ENCODE peak calls at places on chromosomes 16 and 17, in nine cellular contexts. One of them, this sample, is unnamed.

GRCh38 chr17:58184308-58184985 is 8.1 kb upstream of the EPX start:
- DNase-seq in AG04450: peak; percentile 8
- DNase-seq in nephron progenitor cell: no peak
- DNase-seq in BE2C: no peak
- DNase-seq in fibroblast of mammary gland: no peak
- DNase-seq in transverse colon: no peak
- DNase-seq in endothelial cell of umbilical vein: no peak
- DNase-seq in GM10248: no peak
- DNase-seq in osteocyte: no peak
- DNase-seq in this sample: no peak

GRCh38 chr17:35793257-35793656 is 2.2 kb downstream of the MMP28 start:
- DNase-seq in AG04450: no peak
- DNase-seq in nephron progenitor cell: no peak
- DNase-seq in BE2C: no peak
- DNase-seq in fibroblast of mammary gland: no peak
- DNase-seq in transverse colon: no peak
- DNase-seq in endothelial cell of umbilical vein: no peak
- DNase-seq in GM10248: no peak
- DNase-seq in osteocyte: no peak
- DNase-seq in this sample: no peak

GRCh38 chr16:7083086-7083485 is 249.6 kb upstream of the RBFOX1 start:
- DNase-seq in AG04450: no peak
- DNase-seq in nephron progenitor cell: no peak
- DNase-seq in BE2C: no peak
- DNase-seq in fibroblast of mammary gland: no peak
- DNase-seq in transverse colon: no peak
- DNase-seq in endothelial cell of umbilical vein: no peak
- DNase-seq in GM10248: no peak
- DNase-seq in osteocyte: no peak
- DNase-seq in this sample: no peak

GRCh38 chr16:70735141-70735979 is 49.5 kb upstream of the MTSS2 start:
- DNase-seq in AG04450: peak; percentile 58
- DNase-seq in nephron progenitor cell: peak; percentile 52
- DNase-seq in BE2C: no peak
- DNase-seq in fibroblast of mammary gland: peak; percentile 87
- DNase-seq in transverse colon: no peak
- DNase-seq in endothelial cell of umbilical vein: no peak
- DNase-seq in GM10248: no peak
- DNase-seq in osteocyte: no peak
- DNase-seq in this sample: peak; percentile 75

GRCh38 chr17:75753514-75754377 is 11.2 kb downstream of the GALK1 start:
- DNase-seq in AG04450: no peak
- DNase-seq in nephron progenitor cell: peak; percentile 83
- DNase-seq in BE2C: peak; percentile 83
- DNase-seq in fibroblast of mammary gland: peak; percentile 47
- DNase-seq in transverse colon: peak; percentile 74
- DNase-seq in endothelial cell of umbilical vein: no peak
- DNase-seq in GM10248: peak; percentile 91
- DNase-seq in osteocyte: peak; percentile 86
- DNase-seq in this sample: no peak

GRCh38 chr16:46961373-46962353 is 11.8 kb downstream of the DNAJA2 start:
- DNase-seq in AG04450: no peak
- DNase-seq in nephron progenitor cell: no peak
- DNase-seq in BE2C: no peak
- DNase-seq in fibroblast of mammary gland: peak; percentile 31
- DNase-seq in transverse colon: no peak
- DNase-seq in endothelial cell of umbilical vein: no peak
- DNase-seq in GM10248: no peak
- DNase-seq in osteocyte: peak; percentile 15
- DNase-seq in this sample: no peak

GRCh38 chr16:48405153-48405552 is 19.9 kb upstream of the SIAH1 start:
- DNase-seq in AG04450: no peak
- DNase-seq in nephron progenitor cell: no peak
- DNase-seq in BE2C: no peak
- DNase-seq in fibroblast of mammary gland: no peak
- DNase-seq in transverse colon: no peak
- DNase-seq in endothelial cell of umbilical vein: no peak
- DNase-seq in GM10248: no peak
- DNase-seq in osteocyte: no peak
- DNase-seq in this sample: no peak

GRCh38 chr17:38604479-38605229 is 1.1 kb downstream of the SRCIN1 start:
- DNase-seq in AG04450: no peak
- DNase-seq in nephron progenitor cell: peak; percentile 58
- DNase-seq in BE2C: peak; percentile 57
- DNase-seq in fibroblast of mammary gland: no peak
- DNase-seq in transverse colon: no peak
- DNase-seq in endothelial cell of umbilical vein: no peak
- DNase-seq in GM10248: peak; percentile 64
- DNase-seq in osteocyte: no peak
- DNase-seq in this sample: no peak

DNA sequence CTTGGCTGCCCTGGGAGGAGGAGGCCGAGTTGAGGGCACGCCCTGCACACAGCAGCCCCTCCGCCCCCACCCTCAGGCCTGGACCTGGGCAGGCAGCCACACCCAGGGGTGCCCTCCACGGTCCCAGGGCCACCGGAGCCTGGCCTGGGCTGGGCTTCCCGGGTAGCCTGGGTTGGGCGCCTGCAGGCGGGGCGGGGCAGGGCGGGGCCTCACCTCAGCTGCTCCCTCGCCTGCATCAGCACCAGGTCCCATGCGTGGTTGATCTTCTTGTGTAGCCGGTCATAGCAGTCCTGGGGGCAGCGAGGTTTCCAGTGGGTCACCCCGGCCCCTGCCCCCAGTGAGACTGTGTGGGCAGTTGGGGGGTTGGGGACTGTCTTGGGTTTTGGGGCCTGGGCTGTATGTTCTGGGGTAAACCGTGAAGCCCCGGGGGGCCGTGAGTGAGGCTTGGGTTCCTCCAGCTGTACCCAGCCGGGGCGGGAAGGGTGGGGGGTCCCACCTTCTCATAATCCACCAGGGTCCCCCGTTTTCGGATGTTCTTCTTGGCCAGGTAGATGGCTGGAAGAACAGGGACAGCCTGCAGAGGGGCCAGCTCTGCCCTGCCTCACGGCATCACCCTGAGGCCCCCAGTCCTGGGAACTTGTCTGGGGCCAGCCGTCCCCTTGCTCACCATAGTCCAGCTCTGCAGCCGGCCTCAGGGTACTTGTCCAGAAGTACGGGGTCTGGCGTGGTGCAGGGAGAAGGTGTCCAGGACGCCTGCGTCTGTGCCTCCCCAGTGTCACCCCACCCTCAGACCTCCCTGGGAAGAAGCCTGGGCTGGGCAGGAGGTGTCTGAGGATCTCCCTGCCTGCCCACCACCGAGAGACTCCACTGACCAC is 2.0 kb downstream of the RGS11 start:
- DNase-seq in AG04450: no peak
- DNase-seq in nephron progenitor cell: no peak
- DNase-seq in BE2C: no peak
- DNase-seq in fibroblast of mammary gland: no peak
- DNase-seq in transverse colon: peak; percentile 69
- DNase-seq in endothelial cell of umbilical vein: no peak
- DNase-seq in GM10248: no peak
- DNase-seq in osteocyte: no peak
- DNase-seq in this sample: no peak
- TF ChIP-seq CTCF in AG04450: no peak
- TF ChIP-seq CTCF in nephron progenitor cell: no peak
- TF ChIP-seq CTCF in BE2C: no peak
- TF ChIP-seq CTCF in fibroblast of mammary gland: no peak
- TF ChIP-seq CTCF in transverse colon: no peak
- TF ChIP-seq CTCF in endothelial cell of umbilical vein: no peak
- TF ChIP-seq CTCF in GM10248: no peak
- TF ChIP-seq CTCF in osteocyte: no peak
- TF ChIP-seq CTCF in this sample: no peak

GRCh38 chr16:59045496-59045895 is 311.4 kb upstream of the GOT2 start:
- DNase-seq in AG04450: no peak
- DNase-seq in nephron progenitor cell: no peak
- DNase-seq in BE2C: no peak
- DNase-seq in fibroblast of mammary gland: no peak
- DNase-seq in transverse colon: no peak
- DNase-seq in endothelial cell of umbilical vein: peak; percentile 50
- DNase-seq in GM10248: no peak
- DNase-seq in osteocyte: no peak
- DNase-seq in this sample: no peak

GRCh38 chr16:59044616-59045015 is 310.5 kb upstream of the GOT2 start:
- DNase-seq in AG04450: no peak
- DNase-seq in nephron progenitor cell: no peak
- DNase-seq in BE2C: no peak
- DNase-seq in fibroblast of mammary gland: peak; percentile 7
- DNase-seq in transverse colon: no peak
- DNase-seq in endothelial cell of umbilical vein: no peak
- DNase-seq in GM10248: no peak
- DNase-seq in osteocyte: no peak
- DNase-seq in this sample: no peak

GRCh38 chr16:59046335-59046734 is 312.2 kb upstream of the GOT2 start:
- DNase-seq in AG04450: no peak
- DNase-seq in nephron progenitor cell: no peak
- DNase-seq in BE2C: no peak
- DNase-seq in fibroblast of mammary gland: no peak
- DNase-seq in transverse colon: no peak
- DNase-seq in endothelial cell of umbilical vein: no peak
- DNase-seq in GM10248: no peak
- DNase-seq in osteocyte: no peak
- DNase-seq in this sample: no peak

GRCh38 chr16:59048876-59049275 is 314.8 kb upstream of the GOT2 start:
- DNase-seq in AG04450: no peak
- DNase-seq in nephron progenitor cell: no peak
- DNase-seq in BE2C: no peak
- DNase-seq in fibroblast of mammary gland: no peak
- DNase-seq in transverse colon: no peak
- DNase-seq in endothelial cell of umbilical vein: peak; percentile 74
- DNase-seq in GM10248: no peak
- DNase-seq in osteocyte: no peak
- DNase-seq in this sample: no peak

GRCh38 chr16:59047114-59047513 is 313.0 kb upstream of the GOT2 start:
- DNase-seq in AG04450: no peak
- DNase-seq in nephron progenitor cell: no peak
- DNase-seq in BE2C: no peak
- DNase-seq in fibroblast of mammary gland: no peak
- DNase-seq in transverse colon: no peak
- DNase-seq in endothelial cell of umbilical vein: peak; percentile 65
- DNase-seq in GM10248: no peak
- DNase-seq in osteocyte: no peak
- DNase-seq in this sample: no peak
- TF ChIP-seq CTCF in AG04450: no peak
- TF ChIP-seq CTCF in nephron progenitor cell: no peak
- TF ChIP-seq CTCF in BE2C: peak; percentile 35
- TF ChIP-seq CTCF in fibroblast of mammary gland: no peak
- TF ChIP-seq CTCF in transverse colon: no peak
- TF ChIP-seq CTCF in endothelial cell of umbilical vein: peak; percentile 22
- TF ChIP-seq CTCF in GM10248: no peak
- TF ChIP-seq CTCF in osteocyte: peak; percentile 14
- TF ChIP-seq CTCF in this sample: no peak

GRCh38 chr16:353404-354285 is 1.1 kb upstream of the AXIN1 start:
- DNase-seq in AG04450: no peak
- DNase-seq in nephron progenitor cell: no peak
- DNase-seq in BE2C: no peak
- DNase-seq in fibroblast of mammary gland: no peak
- DNase-seq in transverse colon: no peak
- DNase-seq in endothelial cell of umbilical vein: no peak
- DNase-seq in GM10248: no peak
- DNase-seq in osteocyte: peak; percentile 85
- DNase-seq in this sample: no peak

GRCh38 chr16:354286-354881 is 1.9 kb upstream of the AXIN1 start:
- DNase-seq in AG04450: no peak
- DNase-seq in nephron progenitor cell: no peak
- DNase-seq in BE2C: no peak
- DNase-seq in fibroblast of mammary gland: no peak
- DNase-seq in transverse colon: no peak
- DNase-seq in endothelial cell of umbilical vein: no peak
- DNase-seq in GM10248: no peak
- DNase-seq in osteocyte: no peak
- DNase-seq in this sample: no peak

GRCh38 chr16:351804-352520 is 561 bp downstream of the AXIN1 start:
- DNase-seq in AG04450: no peak
- DNase-seq in nephron progenitor cell: peak; percentile 54
- DNase-seq in BE2C: no peak
- DNase-seq in fibroblast of mammary gland: no peak
- DNase-seq in transverse colon: peak; percentile 46
- DNase-seq in endothelial cell of umbilical vein: no peak
- DNase-seq in GM10248: no peak
- DNase-seq in osteocyte: peak; percentile 85
- DNase-seq in this sample: no peak

GRCh38 chr16:354971-355441 is 2.5 kb upstream of the AXIN1 start:
- DNase-seq in AG04450: no peak
- DNase-seq in nephron progenitor cell: no peak
- DNase-seq in BE2C: no peak
- DNase-seq in fibroblast of mammary gland: no peak
- DNase-seq in transverse colon: no peak
- DNase-seq in endothelial cell of umbilical vein: no peak
- DNase-seq in GM10248: no peak
- DNase-seq in osteocyte: no peak
- DNase-seq in this sample: no peak

DNA sequence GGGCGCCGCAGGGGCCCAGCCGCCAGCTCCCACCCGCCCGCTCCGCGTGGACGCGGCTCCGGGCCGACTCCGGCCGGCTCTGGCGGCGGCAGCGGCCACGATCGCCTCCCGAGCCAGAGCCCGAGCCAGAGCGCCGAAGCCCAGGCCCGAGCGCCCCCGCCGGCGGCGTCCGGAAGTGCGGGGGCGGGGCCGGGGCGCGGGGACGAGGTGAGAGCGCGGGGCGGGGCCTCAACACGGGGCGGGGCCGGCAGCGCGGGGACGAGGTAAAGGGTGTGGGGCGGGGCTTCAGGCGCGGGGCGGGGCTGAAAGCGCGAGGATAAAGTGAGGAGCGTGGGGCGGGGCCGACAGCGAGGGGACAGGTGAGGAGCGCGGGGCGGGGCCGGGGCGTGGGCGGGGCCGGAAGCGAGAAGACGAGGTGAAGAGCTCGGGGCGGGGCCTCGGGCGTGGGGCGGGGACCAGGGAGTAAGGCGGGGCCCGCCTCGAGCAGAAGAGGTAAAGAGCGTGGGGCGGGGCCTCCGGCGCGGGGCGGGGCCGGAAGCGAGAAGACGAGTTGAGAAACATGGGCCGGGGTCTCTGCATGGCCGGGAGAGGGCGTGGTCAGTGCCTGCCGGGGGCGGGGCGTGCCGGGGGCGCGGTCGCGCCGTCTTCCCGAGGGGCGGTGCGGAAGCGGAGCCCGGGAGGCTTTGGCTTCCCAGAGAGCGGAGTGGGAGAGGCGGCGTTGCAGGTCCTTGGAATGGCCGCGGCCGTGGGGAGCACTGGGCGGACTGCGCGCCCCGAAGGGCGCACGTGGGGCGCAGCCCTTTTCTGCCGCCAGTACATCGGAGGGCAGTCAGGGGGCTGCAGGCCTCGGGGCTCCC is at the start of gene AXIN1:
- DNase-seq in AG04450: peak; percentile 61
- DNase-seq in nephron progenitor cell: peak; percentile 100
- DNase-seq in BE2C: peak; percentile 100
- DNase-seq in fibroblast of mammary gland: peak; percentile 81
- DNase-seq in transverse colon: peak; percentile 100
- DNase-seq in endothelial cell of umbilical vein: peak; percentile 85
- DNase-seq in GM10248: peak; percentile 98
- DNase-seq in osteocyte: peak; percentile 98
- DNase-seq in this sample: peak; percentile 80
- TF ChIP-seq CTCF in AG04450: peak; percentile 32
- TF ChIP-seq CTCF in nephron progenitor cell: no peak
- TF ChIP-seq CTCF in BE2C: peak; percentile 23
- TF ChIP-seq CTCF in fibroblast of mammary gland: no peak
- TF ChIP-seq CTCF in transverse colon: peak; percentile 56
- TF ChIP-seq CTCF in endothelial cell of umbilical vein: peak; percentile 35
- TF ChIP-seq CTCF in GM10248: peak; percentile 56
- TF ChIP-seq CTCF in osteocyte: peak; percentile 60
- TF ChIP-seq CTCF in this sample: peak; percentile 17

GRCh38 chr17:12089809-12090384 is 69.2 kb downstream of the MAP2K4 start:
- DNase-seq in AG04450: peak; percentile 30
- DNase-seq in nephron progenitor cell: no peak
- DNase-seq in BE2C: no peak
- DNase-seq in fibroblast of mammary gland: peak; percentile 65
- DNase-seq in transverse colon: no peak
- DNase-seq in endothelial cell of umbilical vein: peak; percentile 79
- DNase-seq in GM10248: no peak
- DNase-seq in osteocyte: no peak
- DNase-seq in this sample: no peak

GRCh38 chr17:12088035-12088434 is 67.4 kb downstream of the MAP2K4 start:
- DNase-seq in AG04450: no peak
- DNase-seq in nephron progenitor cell: no peak
- DNase-seq in BE2C: no peak
- DNase-seq in fibroblast of mammary gland: no peak
- DNase-seq in transverse colon: no peak
- DNase-seq in endothelial cell of umbilical vein: no peak
- DNase-seq in GM10248: no peak
- DNase-seq in osteocyte: no peak
- DNase-seq in this sample: no peak

GRCh38 chr17:12081720-12082119 is 61.0 kb downstream of the MAP2K4 start:
- DNase-seq in AG04450: no peak
- DNase-seq in nephron progenitor cell: no peak
- DNase-seq in BE2C: no peak
- DNase-seq in fibroblast of mammary gland: no peak
- DNase-seq in transverse colon: no peak
- DNase-seq in endothelial cell of umbilical vein: no peak
- DNase-seq in GM10248: no peak
- DNase-seq in osteocyte: no peak
- DNase-seq in this sample: no peak

DNA sequence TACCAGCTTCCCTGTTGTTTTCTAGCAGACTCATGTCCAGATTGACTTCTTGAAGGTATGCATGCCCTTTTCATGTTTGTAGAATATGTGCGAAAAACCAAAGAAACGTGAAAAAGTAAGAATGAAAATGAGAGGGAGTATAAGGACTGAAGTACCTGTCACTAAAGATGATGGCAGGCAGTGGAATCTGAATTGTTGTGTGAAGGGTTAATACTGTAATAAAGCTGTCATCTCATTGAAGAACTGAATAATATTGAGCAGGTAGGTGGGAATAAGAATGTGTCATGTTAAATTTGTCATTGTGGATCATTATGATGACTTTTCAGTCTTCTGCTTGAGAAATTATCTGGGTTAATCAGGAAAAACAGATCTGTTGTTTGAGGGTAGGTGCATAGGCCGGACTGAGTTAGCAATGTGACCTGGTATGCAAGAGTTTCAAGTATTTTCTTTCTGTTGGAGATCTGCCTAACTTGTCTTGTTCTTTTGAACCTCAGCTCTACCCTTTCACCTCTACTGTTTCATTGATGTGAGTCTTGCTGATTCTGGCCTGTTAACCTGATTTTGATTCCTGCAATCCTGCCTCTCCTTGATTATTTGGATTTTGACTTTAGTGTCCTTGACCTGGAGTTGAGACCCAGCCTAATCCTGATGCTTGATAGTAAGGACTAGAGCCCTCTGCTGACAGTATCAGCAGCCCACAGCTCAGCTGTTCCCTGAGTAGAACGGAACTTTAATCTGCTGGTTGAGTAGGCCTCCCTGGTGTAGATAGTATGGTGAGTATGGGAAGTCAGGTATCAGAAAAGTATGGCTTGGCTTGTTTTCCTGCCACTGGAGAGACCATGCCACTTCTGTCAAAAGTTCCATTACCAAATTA is 64.6 kb downstream of the MAP2K4 start:
- DNase-seq in AG04450: no peak
- DNase-seq in nephron progenitor cell: no peak
- DNase-seq in BE2C: no peak
- DNase-seq in fibroblast of mammary gland: no peak
- DNase-seq in transverse colon: no peak
- DNase-seq in endothelial cell of umbilical vein: no peak
- DNase-seq in GM10248: no peak
- DNase-seq in osteocyte: no peak
- DNase-seq in this sample: no peak
- TF ChIP-seq CTCF in AG04450: no peak
- TF ChIP-seq CTCF in nephron progenitor cell: no peak
- TF ChIP-seq CTCF in BE2C: no peak
- TF ChIP-seq CTCF in fibroblast of mammary gland: no peak
- TF ChIP-seq CTCF in transverse colon: no peak
- TF ChIP-seq CTCF in endothelial cell of umbilical vein: no peak
- TF ChIP-seq CTCF in GM10248: no peak
- TF ChIP-seq CTCF in osteocyte: no peak
- TF ChIP-seq CTCF in this sample: no peak

This sample was measured in AG09319.